ENCODE peak calls at places on chromosomes 11 and 22, in ten cellular contexts. W is activated naive CD4-positive, alpha-beta T cell; C is astrocyte; I is HEK293T; Z is GM23248; D is AG09319; F is activated CD4-positive, alpha-beta T cell treated with anti-CD3 and anti-CD28 coated beads for 1 hour; H is mesendoderm; P is KG1; N is EL. O is an unnamed sample.

GRCh38 chr22:38718414-38718813 is 12.7 kb downstream of the GTPBP1 start:
- DNase-seq in D (peak; percentile 54), Z (peak; percentile 96), F (no peak), P (no peak), W (no peak), I (peak; percentile 76), C (peak; percentile 66), H (peak; percentile 88), N (peak; percentile 91), O (peak; percentile 87)

GRCh38 chr11:68387840-68388239 is 72.7 kb upstream of the PPP6R3 start:
- DNase-seq in Z (no peak), W (no peak), C (no peak), I (no peak), H (no peak), P (no peak), N (no peak), D (no peak), F (no peak), O (no peak)

GRCh38 chr11:120563698-120564572 is 52.4 kb downstream of the GRIK4 start:
- DNase-seq in P (no peak), N (no peak), D (no peak), W (no peak), H (peak; percentile 84), Z (no peak), I (no peak), C (no peak), F (no peak), O (peak; percentile 85)

GRCh38 chr11:27858901-27859300 is 158.6 kb upstream of the BDNF start:
- DNase-seq in N (no peak), W (no peak), D (no peak), C (peak; percentile 8), F (no peak), I (no peak), P (no peak), Z (no peak), H (no peak), O (no peak)

GRCh38 chr11:46686886-46687810 is 13.3 kb downstream of the ARHGAP1 start:
- DNase-seq in I (no peak), D (peak; percentile 22), C (peak; percentile 82), H (no peak), F (no peak), P (no peak), W (no peak), N (peak; percentile 44), Z (peak; percentile 96), O (no peak)

GRCh38 chr22:37669586-37669985 is 5.8 kb upstream of the LGALS1 start:
- DNase-seq in I (no peak), Z (peak; percentile 31), P (no peak), C (peak; percentile 66), D (peak; percentile 87), W (no peak), N (no peak), F (no peak), H (no peak), O (no peak)

GRCh38 chr11:108538022-108538424 is 39.8 kb upstream of the POGLUT3 start:
- DNase-seq in Z (no peak), W (no peak), F (no peak), P (no peak), D (no peak), C (no peak), H (no peak), I (no peak), N (no peak), O (peak; percentile 78)

GRCh38 chr11:102703826-102704493 is 1.6 kb downstream of the MMP27 start:
- DNase-seq in C (no peak), I (no peak), W (no peak), F (no peak), P (no peak), Z (no peak), H (no peak), N (no peak), D (no peak), O (no peak)

GRCh38 chr11:15577519-15577918 is 462.8 kb downstream of the INSC start:
- DNase-seq in D (no peak), C (no peak), N (peak; percentile 10), H (no peak), I (no peak), W (no peak), Z (no peak), F (no peak), P (no peak), O (no peak)

GRCh38 chr22:48819232-48819631 is 1008.4 kb downstream of the BRD1 start:
- DNase-seq in N (no peak), P (no peak), F (no peak), Z (no peak), H (no peak), W (no peak), I (no peak), D (no peak), C (no peak), O (peak; percentile 24)

GRCh38 chr11:128728767-128729587 is 35.1 kb downstream of the FLI1 start:
- DNase-seq in D (no peak), C (no peak), W (no peak), F (no peak), Z (no peak), P (no peak), H (no peak), I (no peak), N (no peak), O (no peak)

O was measured in islet precursor cell.